ENCODE peak calls at places on chromosomes 1 and 21, in seven cellular contexts. C is fibroblast of the aortic adventitia, F is left ventricle myocardium inferior, J is ovary, D is WTC11, N is A673, H is right lobe of liver. Z is an unnamed sample.

GRCh38 chr1:162283657-162284056 is 93.0 kb downstream of the SPATA46 start:
- DNase-seq in C (no peak), F (peak), J (no peak), D (no peak), N (no peak), H (peak), Z (no peak)

GRCh38 chr1:189678779-189679178 is 798.9 kb downstream of the BRINP3 start:
- DNase-seq in C (no peak), F (no peak), J (no peak), D (no peak), N (no peak), H (no peak), Z (no peak)

GRCh38 chr1:94852758-94853157 is 32.6 kb downstream of the SLC44A3 start:
- DNase-seq in C (peak), F (no peak), J (no peak), D (no peak), N (no peak), H (no peak), Z (no peak)

GRCh38 chr1:156430305-156430704 is 61.3 kb downstream of the RHBG start:
- DNase-seq in C (no peak), F (no peak), J (no peak), D (no peak), N (no peak), H (no peak), Z (no peak)

GRCh38 chr1:58549231-58549958 is 2.9 kb upstream of the OMA1 start:
- DNase-seq in C (no peak), F (no peak), J (no peak), D (no peak), N (no peak), H (no peak), Z (no peak)

GRCh38 chr1:248622491-248623106 is 12.3 kb downstream of the OR2T11 start:
- DNase-seq in C (peak), F (no peak), J (no peak), D (no peak), N (peak), H (no peak), Z (peak)

GRCh38 chr1:29171089-29171488 is 10.6 kb downstream of the SRSF4 start:
- DNase-seq in C (peak), F (no peak), J (no peak), D (no peak), N (peak), H (no peak), Z (no peak)

GRCh38 chr1:216535059-216535458 is 111.8 kb upstream of the USH2A start:
- DNase-seq in C (peak), F (no peak), J (no peak), D (no peak), N (no peak), H (no peak), Z (no peak)

GRCh38 chr1:25728301-25728935 is 71.6 kb upstream of the SELENON start:
- DNase-seq in C (no peak), F (no peak), J (no peak), D (no peak), N (no peak), H (no peak), Z (no peak)

GRCh38 chr1:31804098-31804497 is 11.7 kb downstream of the SPOCD1 start:
- DNase-seq in C (no peak), F (no peak), J (no peak), D (no peak), N (no peak), H (no peak), Z (no peak)

GRCh38 chr1:80403472-80403893 is 1397.0 kb upstream of the ADGRL4 start:
- DNase-seq in C (no peak), F (no peak), J (no peak), D (no peak), N (no peak), H (no peak), Z (no peak)

GRCh38 chr21:44718571-44718970 is 7.2 kb upstream of the TSPEAR start:
- DNase-seq in C (no peak), F (no peak), J (no peak), D (peak), N (no peak), H (no peak), Z (no peak)

GRCh38 chr1:86018311-86018923 is 138.2 kb downstream of the COL24A1 start:
- DNase-seq in C (peak), F (no peak), J (no peak), D (peak), N (peak), H (no peak), Z (peak)

GRCh38 chr21:38121888-38122705 is 134.7 kb upstream of the KCNJ15 start:
- DNase-seq in C (no peak), F (no peak), J (no peak), D (no peak), N (no peak), H (no peak), Z (no peak)

GRCh38 chr21:45562401-45562800 is 20.2 kb upstream of the SLC19A1 start:
- DNase-seq in C (no peak), F (no peak), J (no peak), D (no peak), N (no peak), H (peak), Z (no peak)

GRCh38 chr1:62688687-62689085 is 500 bp upstream of the DOCK7 start:
- DNase-seq in C (peak), F (no peak), J (no peak), D (no peak), N (no peak), H (no peak), Z (no peak)

GRCh38 chr1:230542054-230542453 is 100.2 kb upstream of the COG2 start:
- DNase-seq in C (no peak), F (no peak), J (no peak), D (no peak), N (no peak), H (no peak), Z (no peak)

GRCh38 chr1:168161459-168161858 is 17.3 kb upstream of the TIPRL start:
- DNase-seq in C (peak), F (no peak), J (no peak), D (no peak), N (peak), H (no peak), Z (no peak)

GRCh38 chr1:23793018-23793781 is 2.3 kb downstream of the LYPLA2 start:
- DNase-seq in C (peak), F (peak), J (peak), D (no peak), N (peak), H (peak), Z (no peak)

GRCh38 chr1:31658721-31659120 is 14.0 kb upstream of the PEF1 start:
- DNase-seq in C (no peak), F (no peak), J (no peak), D (no peak), N (no peak), H (no peak), Z (peak)

GRCh38 chr1:111334169-111334568 is 43.5 kb downstream of the CHIA start:
- DNase-seq in C (peak), F (peak), J (no peak), D (peak), N (peak), H (peak), Z (peak)

GRCh38 chr21:26437326-26438009 is 135.6 kb downstream of the CYYR1 start:
- DNase-seq in C (peak), F (no peak), J (no peak), D (no peak), N (peak), H (no peak), Z (no peak)

GRCh38 chr1:40143891-40144575 is 17.2 kb upstream of the RLF start:
- DNase-seq in C (peak), F (no peak), J (peak), D (peak), N (peak), H (peak), Z (peak)

GRCh38 chr1:15951341-15952153 is 24.4 kb downstream of the ZBTB17 start:
- DNase-seq in C (peak), F (no peak), J (peak), D (no peak), N (no peak), H (no peak), Z (no peak)

GRCh38 chr1:154502066-154502741 is at the start of the genes SHE and TDRD10:
- DNase-seq in C (no peak), F (peak), J (peak), D (peak), N (no peak), H (peak), Z (peak)

GRCh38 chr1:23772049-23772853 is 6.0 kb upstream of the PITHD1 start:
- DNase-seq in C (peak), F (peak), J (peak), D (peak), N (peak), H (peak), Z (peak)

GRCh38 chr1:78223417-78224215 is 177.8 kb downstream of the GIPC2 start:
- DNase-seq in C (peak), F (no peak), J (no peak), D (no peak), N (no peak), H (peak), Z (no peak)

GRCh38 chr1:99645199-99645598 is 714 bp upstream of the PALMD start:
- DNase-seq in C (peak), F (no peak), J (peak), D (no peak), N (no peak), H (peak), Z (no peak)

GRCh38 chr1:237932806-237933205 is 42.1 kb upstream of the ZP4 start:
- DNase-seq in C (no peak), F (no peak), J (no peak), D (no peak), N (no peak), H (no peak), Z (no peak)

GRCh38 chr1:224933584-224933983 is 4.1 kb downstream of the DNAH14 start:
- DNase-seq in C (no peak), F (no peak), J (no peak), D (no peak), N (no peak), H (no peak), Z (no peak)

GRCh38 chr1:183089025-183089639 is 65.9 kb downstream of the LAMC1 start:
- DNase-seq in C (no peak), F (no peak), J (no peak), D (no peak), N (no peak), H (no peak), Z (no peak)

GRCh38 chr1:25519624-25520023 is 23.8 kb upstream of the LDLRAP1 start:
- DNase-seq in C (peak), F (no peak), J (no peak), D (no peak), N (no peak), H (no peak), Z (no peak)

GRCh38 chr1:1004780-1005697 is 5.1 kb upstream of the HES4 start:
- DNase-seq in C (peak), F (no peak), J (peak), D (no peak), N (no peak), H (peak), Z (no peak)

DNA sequence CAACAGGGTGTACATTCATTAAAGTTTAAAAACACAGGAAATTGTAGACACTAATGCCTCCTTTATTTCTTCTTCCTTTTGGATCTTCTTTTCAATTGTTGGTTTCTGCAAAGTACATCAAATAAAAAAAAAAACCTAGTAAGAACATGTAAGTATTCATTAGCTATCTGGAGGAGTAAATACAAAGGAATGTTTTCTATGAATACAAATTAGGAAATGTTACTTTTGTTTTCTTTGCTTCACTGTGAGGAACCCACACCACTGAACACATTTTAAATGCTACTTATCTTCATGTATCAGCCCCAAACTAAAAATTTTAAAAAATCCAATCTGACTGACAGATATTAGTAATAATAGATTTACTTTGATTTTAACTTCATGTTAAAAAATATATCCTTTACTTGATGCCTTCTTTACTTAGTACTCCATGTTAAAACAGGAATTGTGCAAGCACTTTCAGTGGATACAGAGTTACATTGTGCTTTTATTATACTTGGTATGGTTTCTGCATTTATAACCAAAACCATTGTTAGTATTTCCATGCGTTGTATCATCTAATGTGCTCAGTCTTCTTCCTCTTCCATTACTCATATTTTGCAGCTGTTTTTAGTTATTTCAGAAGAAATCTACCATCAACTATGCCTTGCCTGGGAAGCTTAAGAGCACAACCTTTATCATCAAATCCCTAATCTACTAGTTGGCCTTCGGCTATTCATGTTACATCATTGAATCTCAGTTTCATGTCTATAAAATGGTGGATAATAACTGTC is 236.9 kb upstream of the DPYD start:
- DNase-seq in C (peak), F (no peak), J (no peak), D (no peak), N (peak), H (no peak), Z (no peak)
- TF ChIP-seq CTCF in C (no peak), F (no peak), J (no peak), D (no peak), N (no peak), H (no peak), Z (no peak)

GRCh38 chr1:192920412-192920811 is 111.6 kb downstream of the RGS2 start:
- DNase-seq in C (no peak), F (no peak), J (no peak), D (no peak), N (no peak), H (no peak), Z (no peak)
- TF ChIP-seq CTCF in C (no peak), F (no peak), J (no peak), D (no peak), N (no peak), H (no peak), Z (no peak)

GRCh38 chr1:212293579-212293978 is 8.4 kb downstream of the PPP2R5A start:
- DNase-seq in C (peak), F (no peak), J (no peak), D (no peak), N (no peak), H (no peak), Z (no peak)

GRCh38 chr1:212292250-212292924 is 7.2 kb downstream of the PPP2R5A start:
- DNase-seq in C (no peak), F (no peak), J (no peak), D (no peak), N (no peak), H (no peak), Z (no peak)

GRCh38 chr1:212290608-212291007 is 5.4 kb downstream of the PPP2R5A start:
- DNase-seq in C (peak), F (no peak), J (no peak), D (no peak), N (no peak), H (no peak), Z (no peak)

GRCh38 chr1:212289262-212290077 is 4.3 kb downstream of the PPP2R5A start:
- DNase-seq in C (no peak), F (no peak), J (no peak), D (no peak), N (no peak), H (no peak), Z (no peak)

GRCh38 chr1:212291505-212292134 is 6.4 kb downstream of the PPP2R5A start:
- DNase-seq in C (peak), F (no peak), J (no peak), D (no peak), N (peak), H (no peak), Z (peak)
- TF ChIP-seq CTCF in C (peak), F (peak), J (peak), D (no peak), N (peak), H (peak), Z (peak)

GRCh38 chr1:116125761-116126160 is 14.6 kb downstream of the MAB21L3 start:
- DNase-seq in C (no peak), F (no peak), J (no peak), D (no peak), N (no peak), H (no peak), Z (no peak)
- TF ChIP-seq CTCF in C (no peak), F (no peak), J (no peak), D (no peak), N (no peak), H (no peak), Z (no peak)

DNA sequence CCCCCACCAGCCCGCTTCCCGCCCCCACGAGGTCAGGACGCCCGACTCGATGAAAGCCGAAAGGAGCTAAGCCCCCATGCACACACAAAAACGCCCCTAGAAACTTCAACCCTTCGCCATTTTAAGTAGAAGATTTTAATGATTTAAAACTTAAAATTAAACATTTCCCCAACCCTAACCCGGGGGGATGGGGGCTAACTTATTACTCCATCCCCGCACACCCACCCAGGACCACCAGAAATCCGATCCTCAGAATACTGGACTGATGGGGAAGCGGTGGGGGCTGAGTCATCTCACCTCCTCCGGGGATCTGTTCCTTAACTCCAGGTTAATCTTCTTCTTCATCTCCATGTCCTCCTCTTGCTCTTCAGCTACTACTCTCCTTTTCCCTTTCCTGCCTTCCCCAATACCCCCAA is 468 bp downstream of the ANP32E start:
- DNase-seq in C (no peak), F (no peak), J (peak), D (no peak), N (peak), H (peak), Z (peak)
- TF ChIP-seq CTCF in C (no peak), F (no peak), J (no peak), D (no peak), N (no peak), H (no peak), Z (peak)

GRCh38 chr1:180154325-180155201 is at the start of gene QSOX1:
- DNase-seq in C (peak), F (peak), J (peak), D (peak), N (peak), H (peak), Z (peak)
- TF ChIP-seq CTCF in C (peak), F (peak), J (peak), D (peak), N (no peak), H (peak), Z (no peak)

GRCh38 chr1:218164111-218164929 is 120.8 kb upstream of the RRP15 start:
- DNase-seq in C (peak), F (peak), J (no peak), D (peak), N (peak), H (no peak), Z (peak)
- TF ChIP-seq CTCF in C (no peak), F (peak), J (no peak), D (no peak), N (no peak), H (no peak), Z (no peak)

DNA sequence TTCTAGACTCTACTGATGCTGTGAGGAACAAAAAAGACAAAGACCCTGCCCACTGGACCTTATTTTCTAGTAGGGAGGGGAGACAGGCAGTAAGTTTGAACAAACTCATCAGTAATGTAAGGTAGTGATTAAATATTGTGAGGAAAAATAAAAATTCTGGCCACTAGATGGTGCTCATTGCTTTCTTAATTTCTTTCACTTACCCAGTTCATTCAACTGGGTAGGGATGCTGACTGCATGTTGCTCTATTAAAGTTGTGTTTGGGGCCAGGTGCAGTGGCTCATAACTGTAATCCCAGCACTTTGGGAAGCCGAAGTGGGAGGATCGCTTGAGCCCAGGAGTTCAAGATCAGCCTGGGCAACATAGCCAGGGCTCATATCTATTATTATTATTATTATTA is 6.3 kb upstream of the KYAT3 start:
- DNase-seq in C (peak), F (no peak), J (no peak), D (no peak), N (peak), H (no peak), Z (peak)
- TF ChIP-seq CTCF in C (peak), F (peak), J (peak), D (peak), N (peak), H (peak), Z (peak)

GRCh38 chr1:119359730-119360129 is 8.9 kb upstream of the HAO2 start:
- DNase-seq in C (no peak), F (no peak), J (no peak), D (no peak), N (no peak), H (no peak), Z (no peak)
- TF ChIP-seq CTCF in C (no peak), F (no peak), J (no peak), D (no peak), N (no peak), H (no peak), Z (no peak)

Z was measured in GM13976.